ENCODE peak calls at places on chromosomes 5 and 9, in seven cellular contexts. A is M059J; S is cardiac fibroblast; M is activated gamma-delta T cell treated with anti-CD3 and anti-CD28 coated beads, Interleukin-2, amount 50 U/mL, for 16 hours; H is astrocyte of the hippocampus; X is progenitor cell of endocrine pancreas; N is GF-D8. B is an unnamed sample.

GRCh38 chr9:34513567-34514214 is 9.1 kb downstream of the ENHO start:
- DNase-seq in A (peak; percentile 23), S (peak; percentile 39), M (no peak), H (peak; percentile 59), X (no peak), N (no peak), B (no peak)

GRCh38 chr9:129394920-129395279 is 216.8 kb upstream of the IER5L start:
- DNase-seq in A (no peak), S (no peak), M (no peak), H (no peak), X (no peak), N (no peak), B (no peak)

GRCh38 chr5:38607396-38607795 is 51.0 kb upstream of the LIFR start:
- DNase-seq in A (peak; percentile 95), S (peak; percentile 95), M (no peak), H (peak; percentile 83), X (no peak), N (peak; percentile 26), B (peak; percentile 94)

GRCh38 chr9:25677301-25678146 is 720 bp downstream of the TUSC1 start:
- DNase-seq in A (peak; percentile 89), S (peak; percentile 85), M (no peak), H (peak; percentile 84), X (no peak), N (peak; percentile 24), B (peak; percentile 80)

GRCh38 chr5:1152771-1153282 is 41.0 kb upstream of the SLC12A7 start:
- DNase-seq in A (peak; percentile 92), S (no peak), M (no peak), H (no peak), X (no peak), N (no peak), B (no peak)

GRCh38 chr5:140800816-140801493 is at the start of gene PCDHA3:
- DNase-seq in A (no peak), S (peak; percentile 14), M (no peak), H (peak; percentile 5), X (no peak), N (no peak), B (peak; percentile 12)

GRCh38 chr5:73997936-73998335 is 371.9 kb downstream of the ARHGEF28 start:
- DNase-seq in A (peak; percentile 18), S (no peak), M (no peak), H (no peak), X (no peak), N (no peak), B (peak; percentile 24)

GRCh38 chr9:135939351-135940265 is 21.6 kb downstream of the UBAC1 start:
- DNase-seq in A (no peak), S (no peak), M (peak; percentile 27), H (peak; percentile 16), X (no peak), N (no peak), B (no peak)

GRCh38 chr9:133246507-133247390 is 28.3 kb downstream of the ABO start:
- DNase-seq in A (no peak), S (no peak), M (no peak), H (no peak), X (no peak), N (no peak), B (no peak)

GRCh38 chr5:143648696-143649095 is 163.3 kb upstream of the HMHB1 start:
- DNase-seq in A (no peak), S (no peak), M (no peak), H (no peak), X (no peak), N (no peak), B (no peak)

GRCh38 chr5:30997681-30998080 is 195.8 kb upstream of the CDH6 start:
- DNase-seq in A (no peak), S (no peak), M (no peak), H (no peak), X (no peak), N (no peak), B (no peak)

GRCh38 chr9:97904725-97905124 is 17.6 kb downstream of the TRMO start:
- DNase-seq in A (no peak), S (no peak), M (no peak), H (no peak), X (no peak), N (no peak), B (no peak)

GRCh38 chr9:108382267-108382666 is 473.5 kb downstream of the ACTL7B start:
- DNase-seq in A (no peak), S (no peak), M (no peak), H (no peak), X (no peak), N (no peak), B (no peak)

GRCh38 chr5:79011869-79012268 is 26.8 kb upstream of the ARSB start:
- DNase-seq in A (no peak), S (no peak), M (no peak), H (no peak), X (no peak), N (no peak), B (no peak)

B was measured in astrocyte of the spinal cord.